ENCODE peak calls at places on chromosomes 11 and 22, in nine cellular contexts. One of them, this sample, is unnamed.

GRCh38 chr22:19514831-19515565 is 9.2 kb downstream of the CLDN5 start:
- DNase-seq in thoracic aorta: no peak
- DNase-seq in epithelial cell of proximal tubule: no peak
- DNase-seq in left ventricle myocardium inferior: no peak
- DNase-seq in fibroblast of pulmonary artery: peak; percentile 5
- DNase-seq in AG09319: no peak
- DNase-seq in adrenal gland: no peak
- DNase-seq in A549: no peak
- DNase-seq in mucosa of descending colon: no peak
- DNase-seq in this sample: no peak

GRCh38 chr11:83051760-83052671 is 19.7 kb downstream of the RAB30 start:
- DNase-seq in A549: peak; percentile 38
- DNase-seq in AG09319: peak; percentile 97
- DNase-seq in mucosa of descending colon: no peak
- DNase-seq in adrenal gland: peak; percentile 81
- DNase-seq in thoracic aorta: no peak
- DNase-seq in epithelial cell of proximal tubule: no peak
- DNase-seq in left ventricle myocardium inferior: peak; percentile 48
- DNase-seq in fibroblast of pulmonary artery: peak; percentile 96
- DNase-seq in this sample: no peak

GRCh38 chr11:129013737-129014475 is 71.2 kb upstream of the TP53AIP1 start:
- DNase-seq in adrenal gland: no peak
- DNase-seq in mucosa of descending colon: peak; percentile 37
- DNase-seq in epithelial cell of proximal tubule: no peak
- DNase-seq in fibroblast of pulmonary artery: no peak
- DNase-seq in thoracic aorta: no peak
- DNase-seq in left ventricle myocardium inferior: no peak
- DNase-seq in A549: no peak
- DNase-seq in AG09319: no peak
- DNase-seq in this sample: no peak

GRCh38 chr22:42910221-42910942 is 53.3 kb upstream of the ARFGAP3 start:
- DNase-seq in left ventricle myocardium inferior: no peak
- DNase-seq in A549: no peak
- DNase-seq in thoracic aorta: no peak
- DNase-seq in AG09319: no peak
- DNase-seq in fibroblast of pulmonary artery: no peak
- DNase-seq in epithelial cell of proximal tubule: no peak
- DNase-seq in adrenal gland: no peak
- DNase-seq in mucosa of descending colon: no peak
- DNase-seq in this sample: no peak

GRCh38 chr11:46643531-46643930 is 26.2 kb downstream of the ATG13 start:
- DNase-seq in adrenal gland: no peak
- DNase-seq in AG09319: no peak
- DNase-seq in left ventricle myocardium inferior: no peak
- DNase-seq in A549: no peak
- DNase-seq in mucosa of descending colon: no peak
- DNase-seq in epithelial cell of proximal tubule: no peak
- DNase-seq in fibroblast of pulmonary artery: no peak
- DNase-seq in thoracic aorta: no peak
- DNase-seq in this sample: no peak

GRCh38 chr11:28400236-28401100 is 292.3 kb downstream of the METTL15 start:
- DNase-seq in A549: peak; percentile 4
- DNase-seq in adrenal gland: no peak
- DNase-seq in thoracic aorta: no peak
- DNase-seq in AG09319: peak; percentile 36
- DNase-seq in mucosa of descending colon: no peak
- DNase-seq in epithelial cell of proximal tubule: no peak
- DNase-seq in fibroblast of pulmonary artery: no peak
- DNase-seq in left ventricle myocardium inferior: no peak
- DNase-seq in this sample: no peak

GRCh38 chr11:129313588-129314288 is 61.9 kb upstream of the BARX2 start:
- DNase-seq in thoracic aorta: no peak
- DNase-seq in mucosa of descending colon: no peak
- DNase-seq in AG09319: peak; percentile 30
- DNase-seq in A549: no peak
- DNase-seq in left ventricle myocardium inferior: no peak
- DNase-seq in fibroblast of pulmonary artery: peak; percentile 34
- DNase-seq in epithelial cell of proximal tubule: no peak
- DNase-seq in adrenal gland: no peak
- DNase-seq in this sample: no peak

GRCh38 chr22:48585916-48586798 is 1241.5 kb downstream of the BRD1 start:
- DNase-seq in mucosa of descending colon: no peak
- DNase-seq in adrenal gland: no peak
- DNase-seq in thoracic aorta: no peak
- DNase-seq in fibroblast of pulmonary artery: no peak
- DNase-seq in AG09319: no peak
- DNase-seq in A549: no peak
- DNase-seq in epithelial cell of proximal tubule: no peak
- DNase-seq in left ventricle myocardium inferior: no peak
- DNase-seq in this sample: no peak

DNA sequence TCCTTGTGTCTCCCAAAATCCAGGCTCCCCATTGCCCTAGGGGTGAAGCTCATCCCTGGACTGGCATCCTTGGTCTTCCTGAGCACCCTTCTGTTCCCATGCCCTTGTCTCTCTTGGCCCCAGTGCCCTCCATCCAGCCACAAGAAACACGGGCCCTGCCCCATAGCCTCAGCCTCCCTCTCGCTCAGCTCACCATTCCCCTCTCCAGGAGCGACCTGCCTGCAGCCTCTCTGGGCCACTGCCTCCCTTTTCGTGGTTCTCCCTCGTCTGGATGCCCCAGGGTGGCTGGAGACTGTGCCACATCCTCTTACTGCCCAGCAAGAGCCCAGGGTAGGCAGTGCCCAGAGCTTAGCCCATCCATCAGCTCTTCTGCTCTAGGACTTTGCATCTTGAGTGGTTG is 532.1 kb downstream of the TBC1D22A start:
- DNase-seq in thoracic aorta: no peak
- DNase-seq in left ventricle myocardium inferior: no peak
- DNase-seq in A549: no peak
- DNase-seq in mucosa of descending colon: no peak
- DNase-seq in epithelial cell of proximal tubule: no peak
- DNase-seq in AG09319: no peak
- DNase-seq in adrenal gland: no peak
- DNase-seq in fibroblast of pulmonary artery: no peak
- DNase-seq in this sample: no peak
- TF ChIP-seq CTCF in thoracic aorta: no peak
- TF ChIP-seq CTCF in left ventricle myocardium inferior: no peak
- TF ChIP-seq CTCF in A549: no peak
- TF ChIP-seq CTCF in mucosa of descending colon: no peak
- TF ChIP-seq CTCF in epithelial cell of proximal tubule: no peak
- TF ChIP-seq CTCF in AG09319: no peak
- TF ChIP-seq CTCF in adrenal gland: no peak
- TF ChIP-seq CTCF in fibroblast of pulmonary artery: no peak
- TF ChIP-seq CTCF in this sample: no peak

GRCh38 chr11:119928047-119928446 is 199.0 kb upstream of the NECTIN1 start:
- DNase-seq in AG09319: no peak
- DNase-seq in mucosa of descending colon: no peak
- DNase-seq in left ventricle myocardium inferior: no peak
- DNase-seq in adrenal gland: peak; percentile 16
- DNase-seq in fibroblast of pulmonary artery: no peak
- DNase-seq in epithelial cell of proximal tubule: no peak
- DNase-seq in A549: no peak
- DNase-seq in thoracic aorta: no peak
- DNase-seq in this sample: no peak
- TF ChIP-seq CTCF in AG09319: no peak
- TF ChIP-seq CTCF in mucosa of descending colon: no peak
- TF ChIP-seq CTCF in left ventricle myocardium inferior: no peak
- TF ChIP-seq CTCF in adrenal gland: no peak
- TF ChIP-seq CTCF in fibroblast of pulmonary artery: no peak
- TF ChIP-seq CTCF in epithelial cell of proximal tubule: no peak
- TF ChIP-seq CTCF in A549: no peak
- TF ChIP-seq CTCF in thoracic aorta: no peak
- TF ChIP-seq CTCF in this sample: no peak

DNA sequence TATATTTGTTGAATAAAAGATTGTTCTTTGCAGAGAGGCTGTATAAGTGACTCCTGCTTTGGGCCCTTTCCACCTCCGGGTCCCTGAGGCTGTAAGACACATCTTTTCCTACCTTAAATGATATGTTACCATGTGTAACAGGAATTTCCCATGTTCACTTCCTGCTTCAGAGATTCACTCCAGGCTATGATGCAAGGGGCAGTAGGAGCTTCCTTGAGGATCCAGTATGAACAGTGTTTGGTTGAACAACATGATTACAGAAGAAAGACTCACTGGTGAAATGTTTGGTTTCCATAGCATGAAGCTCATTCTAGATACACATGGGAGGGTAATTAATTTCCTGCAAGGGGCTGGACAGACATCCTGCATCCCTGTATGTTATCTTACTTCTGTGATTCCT is 25.6 kb upstream of the ZDHHC13 start:
- DNase-seq in fibroblast of pulmonary artery: peak; percentile 46
- DNase-seq in left ventricle myocardium inferior: no peak
- DNase-seq in mucosa of descending colon: no peak
- DNase-seq in thoracic aorta: no peak
- DNase-seq in A549: no peak
- DNase-seq in adrenal gland: no peak
- DNase-seq in epithelial cell of proximal tubule: no peak
- DNase-seq in AG09319: no peak
- DNase-seq in this sample: no peak
- TF ChIP-seq CTCF in fibroblast of pulmonary artery: no peak
- TF ChIP-seq CTCF in left ventricle myocardium inferior: no peak
- TF ChIP-seq CTCF in mucosa of descending colon: no peak
- TF ChIP-seq CTCF in thoracic aorta: no peak
- TF ChIP-seq CTCF in A549: no peak
- TF ChIP-seq CTCF in adrenal gland: no peak
- TF ChIP-seq CTCF in epithelial cell of proximal tubule: no peak
- TF ChIP-seq CTCF in AG09319: no peak
- TF ChIP-seq CTCF in this sample: no peak

GRCh38 chr11:64954201-64954600 is 17.7 kb downstream of the MAJIN start:
- DNase-seq in A549: no peak
- DNase-seq in fibroblast of pulmonary artery: no peak
- DNase-seq in left ventricle myocardium inferior: no peak
- DNase-seq in adrenal gland: no peak
- DNase-seq in AG09319: no peak
- DNase-seq in thoracic aorta: no peak
- DNase-seq in mucosa of descending colon: no peak
- DNase-seq in epithelial cell of proximal tubule: no peak
- DNase-seq in this sample: no peak
- TF ChIP-seq CTCF in A549: no peak
- TF ChIP-seq CTCF in fibroblast of pulmonary artery: no peak
- TF ChIP-seq CTCF in left ventricle myocardium inferior: no peak
- TF ChIP-seq CTCF in adrenal gland: no peak
- TF ChIP-seq CTCF in AG09319: no peak
- TF ChIP-seq CTCF in thoracic aorta: no peak
- TF ChIP-seq CTCF in mucosa of descending colon: no peak
- TF ChIP-seq CTCF in epithelial cell of proximal tubule: no peak
- TF ChIP-seq CTCF in this sample: no peak

DNA sequence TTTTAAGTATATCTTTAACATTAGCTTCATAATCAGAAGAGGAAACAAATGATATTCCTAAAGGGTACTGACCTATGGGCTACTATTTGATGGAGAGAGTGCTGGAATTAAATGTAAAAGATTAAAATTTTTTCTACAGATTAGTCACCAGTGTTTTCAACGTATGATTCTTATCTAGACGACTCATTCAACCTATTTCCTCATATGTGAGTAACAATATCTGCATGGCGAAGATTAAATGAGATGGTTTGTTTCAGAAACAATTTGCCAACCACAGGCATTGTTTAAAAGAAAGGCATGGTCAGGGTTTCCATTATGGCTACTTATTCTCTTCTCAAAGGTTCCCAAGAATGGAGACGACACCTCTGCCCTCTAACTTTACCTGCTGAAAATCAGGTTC is 20.4 kb downstream of the OR56B4 start:
- DNase-seq in thoracic aorta: no peak
- DNase-seq in left ventricle myocardium inferior: no peak
- DNase-seq in adrenal gland: no peak
- DNase-seq in fibroblast of pulmonary artery: peak; percentile 12
- DNase-seq in epithelial cell of proximal tubule: no peak
- DNase-seq in mucosa of descending colon: no peak
- DNase-seq in AG09319: no peak
- DNase-seq in A549: no peak
- DNase-seq in this sample: no peak
- TF ChIP-seq CTCF in thoracic aorta: no peak
- TF ChIP-seq CTCF in left ventricle myocardium inferior: no peak
- TF ChIP-seq CTCF in adrenal gland: no peak
- TF ChIP-seq CTCF in fibroblast of pulmonary artery: no peak
- TF ChIP-seq CTCF in epithelial cell of proximal tubule: no peak
- TF ChIP-seq CTCF in mucosa of descending colon: no peak
- TF ChIP-seq CTCF in AG09319: no peak
- TF ChIP-seq CTCF in A549: no peak
- TF ChIP-seq CTCF in this sample: no peak

GRCh38 chr11:133835258-133836075 is 9.8 kb downstream of the SPATA19 start:
- DNase-seq in A549: peak; percentile 73
- DNase-seq in fibroblast of pulmonary artery: peak; percentile 64
- DNase-seq in left ventricle myocardium inferior: no peak
- DNase-seq in thoracic aorta: no peak
- DNase-seq in epithelial cell of proximal tubule: peak; percentile 2
- DNase-seq in mucosa of descending colon: no peak
- DNase-seq in adrenal gland: peak; percentile 59
- DNase-seq in AG09319: no peak
- DNase-seq in this sample: no peak
- TF ChIP-seq CTCF in A549: peak; percentile 64
- TF ChIP-seq CTCF in fibroblast of pulmonary artery: peak; percentile 56
- TF ChIP-seq CTCF in left ventricle myocardium inferior: peak; percentile 73
- TF ChIP-seq CTCF in thoracic aorta: peak; percentile 44
- TF ChIP-seq CTCF in epithelial cell of proximal tubule: peak; percentile 63
- TF ChIP-seq CTCF in mucosa of descending colon: no peak
- TF ChIP-seq CTCF in adrenal gland: peak; percentile 52
- TF ChIP-seq CTCF in AG09319: no peak
- TF ChIP-seq CTCF in this sample: no peak

DNA sequence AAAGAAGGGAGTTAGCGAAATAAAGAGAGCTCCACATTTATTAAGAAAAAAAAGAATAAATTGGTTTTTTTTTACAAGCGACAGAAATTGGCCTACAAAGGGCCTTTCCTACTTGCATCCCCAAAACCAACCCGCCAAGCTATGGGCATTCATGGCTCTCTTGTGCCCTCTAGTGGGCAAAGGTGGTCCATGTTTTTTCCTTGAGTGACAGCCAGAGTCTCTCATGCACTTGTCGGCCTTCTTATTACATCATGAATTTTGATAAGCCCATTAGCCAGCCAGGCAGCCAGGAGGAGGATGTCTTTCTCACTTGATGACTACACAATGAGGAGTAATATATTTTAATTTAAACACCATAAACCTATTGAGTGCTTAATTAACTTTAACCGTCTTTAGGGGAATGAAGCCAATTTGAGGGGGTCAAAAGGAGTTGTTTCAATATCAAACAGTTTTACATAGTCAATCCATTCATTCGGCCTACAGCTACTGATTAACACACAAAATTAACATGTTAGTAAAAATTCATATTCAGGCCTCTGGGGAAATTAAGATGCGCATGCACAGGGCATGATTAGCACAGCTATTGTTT is 85.4 kb downstream of the RCN1 start:
- DNase-seq in left ventricle myocardium inferior: peak; percentile 46
- DNase-seq in mucosa of descending colon: peak; percentile 54
- DNase-seq in A549: peak; percentile 83
- DNase-seq in adrenal gland: peak; percentile 85
- DNase-seq in AG09319: peak; percentile 56
- DNase-seq in fibroblast of pulmonary artery: peak; percentile 88
- DNase-seq in epithelial cell of proximal tubule: peak; percentile 27
- DNase-seq in thoracic aorta: peak; percentile 16
- DNase-seq in this sample: peak; percentile 81
- TF ChIP-seq CTCF in left ventricle myocardium inferior: peak; percentile 91
- TF ChIP-seq CTCF in mucosa of descending colon: peak; percentile 76
- TF ChIP-seq CTCF in A549: peak; percentile 94
- TF ChIP-seq CTCF in adrenal gland: peak; percentile 88
- TF ChIP-seq CTCF in AG09319: peak; percentile 86
- TF ChIP-seq CTCF in fibroblast of pulmonary artery: peak; percentile 88
- TF ChIP-seq CTCF in epithelial cell of proximal tubule: peak; percentile 95
- TF ChIP-seq CTCF in thoracic aorta: peak; percentile 84
- TF ChIP-seq CTCF in this sample: no peak

This sample was measured in omental fat pad.